ENCODE peak calls at places on chromosomes 4 and X, in four cellular contexts. X is bronchial epithelial cell; Y is KBM-7; E is CD4-positive, CD25-positive, alpha-beta regulatory T cell. W is an unnamed sample.

GRCh38 chr4:3302786-3303444 is 10.1 kb downstream of the RGS12 start:
- DNase-seq in X (no peak), Y (peak; percentile 45), E (no peak), W (no peak)

GRCh38 chr4:153332936-153333335 is 11.6 kb upstream of the MND1 start:
- DNase-seq in X (peak; percentile 48), Y (no peak), E (no peak), W (no peak)

GRCh38 chr4:177419416-177419815 is 22.8 kb downstream of the AGA start:
- DNase-seq in E (no peak), Y (no peak), X (peak; percentile 6), W (no peak)

GRCh38 chrX:107902721-107903120 is 77.1 kb downstream of the MID2 start:
- DNase-seq in X (no peak), E (no peak), Y (no peak), W (no peak)

GRCh38 chr4:15042529-15043167 is 40.4 kb downstream of the CPEB2 start:
- DNase-seq in X (peak; percentile 26), E (no peak), Y (no peak), W (no peak)

GRCh38 chrX:100731441-100732281 is at the start of gene SYTL4:
- DNase-seq in E (no peak), Y (peak; percentile 51), X (no peak), W (no peak)

GRCh38 chr4:152997235-152997735 is 61.2 kb downstream of the FHDC1 start:
- DNase-seq in Y (no peak), E (no peak), X (no peak), W (no peak)

GRCh38 chrX:47581731-47582647 is at the start of gene TIMP1:
- DNase-seq in Y (peak; percentile 98), X (peak; percentile 81), E (peak; percentile 54), W (peak; percentile 71)

GRCh38 chr4:99649778-99650177 is 7.8 kb downstream of the C4orf54 start:
- DNase-seq in X (no peak), Y (no peak), E (no peak), W (no peak)

GRCh38 chrX:136214551-136214950 is 36.6 kb downstream of the MAP7D3 start:
- DNase-seq in X (peak; percentile 42), Y (no peak), E (no peak), W (no peak)

GRCh38 chr4:19944806-19945205 is 306.9 kb upstream of the SLIT2 start:
- DNase-seq in Y (no peak), E (no peak), X (no peak), W (no peak)

GRCh38 chrX:24241822-24242648 is 71.8 kb downstream of the SUPT20HL2 start:
- DNase-seq in E (peak; percentile 21), X (peak; percentile 22), Y (peak; percentile 62), W (peak; percentile 9)

GRCh38 chr4:7108046-7108625 is 40.3 kb upstream of the GRPEL1 start:
- DNase-seq in X (no peak), Y (no peak), E (no peak), W (no peak)

GRCh38 chrX:105969487-105969886 is 69.0 kb downstream of the SERPINA7 start:
- DNase-seq in Y (no peak), X (peak; percentile 1), E (no peak), W (no peak)

GRCh38 chr4:79852305-79852730 is 220.7 kb downstream of the ANTXR2 start:
- DNase-seq in E (no peak), Y (no peak), X (no peak), W (no peak)

GRCh38 chrX:46965125-46965758 is 53.0 kb downstream of the JADE3 start:
- DNase-seq in Y (no peak), X (peak; percentile 46), E (no peak), W (no peak)

GRCh38 chr4:14810121-14810520 is 192.2 kb upstream of the CPEB2 start:
- DNase-seq in Y (no peak), X (no peak), E (no peak), W (no peak)

GRCh38 chr4:127425911-127426310 is 206.8 kb upstream of the INTU start:
- DNase-seq in Y (no peak), X (no peak), E (no peak), W (no peak)

GRCh38 chr4:48300004-48300403 is 30.4 kb upstream of the TEC start:
- DNase-seq in Y (no peak), E (no peak), X (no peak), W (no peak)

GRCh38 chr4:90852232-90852631 is 725.0 kb downstream of the CCSER1 start:
- DNase-seq in E (no peak), X (no peak), Y (no peak), W (no peak)

GRCh38 chr4:34280131-34280530 is 1964.2 kb downstream of the ARAP2 start:
- DNase-seq in X (no peak), E (no peak), Y (no peak), W (no peak)

GRCh38 chr4:24748758-24749350 is 46.5 kb upstream of the SOD3 start:
- DNase-seq in E (no peak), X (no peak), Y (no peak), W (no peak)

GRCh38 chrX:143632625-143633387 is 3.1 kb downstream of the SLITRK4 start:
- DNase-seq in X (no peak), Y (peak; percentile 31), E (no peak), W (no peak)